ENCODE peak calls at places on chromosomes 13 and 19, in eight cellular contexts. J is thoracic aorta, B is AG10803, A is WTC11, T is left ventricle myocardium inferior, W is H1, H is AG04449, Q is GM23338. D is an unnamed sample.

GRCh38 chr13:104204177-104204576 is 1138.0 kb upstream of the SLC10A2 start:
- DNase-seq in J (no peak), B (no peak), A (no peak), T (no peak), W (no peak), H (no peak), Q (peak; percentile 18), D (no peak)

GRCh38 chr19:41860419-41861097 is 503 bp downstream of the RPS19 start:
- DNase-seq in J (no peak), B (peak; percentile 41), A (no peak), T (no peak), W (no peak), H (no peak), Q (no peak), D (no peak)

GRCh38 chr19:46661735-46662592 is 982 bp upstream of the DACT3 start:
- DNase-seq in J (no peak), B (peak; percentile 89), A (peak; percentile 86), T (peak; percentile 77), W (no peak), H (no peak), Q (peak; percentile 95), D (peak; percentile 69)

GRCh38 chr13:30107536-30108136 is 199.7 kb downstream of the KATNAL1 start:
- DNase-seq in J (no peak), B (peak; percentile 62), A (no peak), T (no peak), W (no peak), H (no peak), Q (no peak), D (no peak)

GRCh38 chr19:16386619-16387240 is 62.1 kb downstream of the KLF2 start:
- DNase-seq in J (no peak), B (peak; percentile 67), A (peak; percentile 57), T (peak; percentile 33), W (peak; percentile 25), H (peak; percentile 10), Q (peak; percentile 73), D (peak; percentile 27)

GRCh38 chr13:99749627-99750026 is 221.9 kb downstream of the ZIC5 start:
- DNase-seq in J (no peak), B (no peak), A (no peak), T (no peak), W (no peak), H (no peak), Q (peak; percentile 70), D (no peak)

GRCh38 chr19:48959341-48960239 is 4.9 kb downstream of the BAX start:
- DNase-seq in J (no peak), B (no peak), A (no peak), T (no peak), W (no peak), H (no peak), Q (no peak), D (no peak)

GRCh38 chr13:41515491-41516139 is 58.3 kb downstream of the RGCC start:
- DNase-seq in J (no peak), B (no peak), A (no peak), T (no peak), W (no peak), H (no peak), Q (no peak), D (no peak)

GRCh38 chr13:31747271-31747670 is 7.9 kb downstream of the RXFP2 start:
- DNase-seq in J (no peak), B (no peak), A (no peak), T (no peak), W (no peak), H (no peak), Q (no peak), D (no peak)

GRCh38 chr19:23470873-23471555 is 75.7 kb upstream of the ZNF91 start:
- DNase-seq in J (no peak), B (no peak), A (peak; percentile 16), T (no peak), W (no peak), H (no peak), Q (peak; percentile 66), D (no peak)

GRCh38 chr19:53903055-53903680 is 5.9 kb upstream of the CACNG7 start:
- DNase-seq in J (no peak), B (no peak), A (peak; percentile 69), T (no peak), W (no peak), H (no peak), Q (peak; percentile 97), D (no peak)

GRCh38 chr13:114077938-114078335 is 54.5 kb downstream of the RASA3 start:
- DNase-seq in J (no peak), B (peak; percentile 80), A (no peak), T (no peak), W (no peak), H (no peak), Q (peak; percentile 53), D (no peak)

GRCh38 chr19:4557971-4558941 is 1.2 kb downstream of the SEMA6B start:
- DNase-seq in J (no peak), B (no peak), A (peak; percentile 78), T (no peak), W (no peak), H (no peak), Q (peak; percentile 67), D (no peak)

GRCh38 chr13:99741979-99742378 is 229.6 kb downstream of the ZIC5 start:
- DNase-seq in J (no peak), B (no peak), A (no peak), T (no peak), W (no peak), H (no peak), Q (peak; percentile 43), D (no peak)

GRCh38 chr19:11323601-11324078 is 15.8 kb downstream of the RAB3D start:
- DNase-seq in J (no peak), B (no peak), A (no peak), T (no peak), W (no peak), H (no peak), Q (peak; percentile 57), D (no peak)

GRCh38 chr19:11324079-11324661 is 15.3 kb downstream of the RAB3D start:
- DNase-seq in J (peak; percentile 33), B (peak; percentile 97), A (no peak), T (peak; percentile 74), W (no peak), H (peak; percentile 87), Q (no peak), D (no peak)

GRCh38 chr19:11324748-11325389 is 14.6 kb downstream of the RAB3D start:
- DNase-seq in J (no peak), B (no peak), A (no peak), T (no peak), W (no peak), H (no peak), Q (no peak), D (no peak)

GRCh38 chr19:11322269-11323024 is 17.0 kb downstream of the RAB3D start:
- DNase-seq in J (no peak), B (no peak), A (no peak), T (no peak), W (no peak), H (no peak), Q (no peak), D (no peak)

DNA sequence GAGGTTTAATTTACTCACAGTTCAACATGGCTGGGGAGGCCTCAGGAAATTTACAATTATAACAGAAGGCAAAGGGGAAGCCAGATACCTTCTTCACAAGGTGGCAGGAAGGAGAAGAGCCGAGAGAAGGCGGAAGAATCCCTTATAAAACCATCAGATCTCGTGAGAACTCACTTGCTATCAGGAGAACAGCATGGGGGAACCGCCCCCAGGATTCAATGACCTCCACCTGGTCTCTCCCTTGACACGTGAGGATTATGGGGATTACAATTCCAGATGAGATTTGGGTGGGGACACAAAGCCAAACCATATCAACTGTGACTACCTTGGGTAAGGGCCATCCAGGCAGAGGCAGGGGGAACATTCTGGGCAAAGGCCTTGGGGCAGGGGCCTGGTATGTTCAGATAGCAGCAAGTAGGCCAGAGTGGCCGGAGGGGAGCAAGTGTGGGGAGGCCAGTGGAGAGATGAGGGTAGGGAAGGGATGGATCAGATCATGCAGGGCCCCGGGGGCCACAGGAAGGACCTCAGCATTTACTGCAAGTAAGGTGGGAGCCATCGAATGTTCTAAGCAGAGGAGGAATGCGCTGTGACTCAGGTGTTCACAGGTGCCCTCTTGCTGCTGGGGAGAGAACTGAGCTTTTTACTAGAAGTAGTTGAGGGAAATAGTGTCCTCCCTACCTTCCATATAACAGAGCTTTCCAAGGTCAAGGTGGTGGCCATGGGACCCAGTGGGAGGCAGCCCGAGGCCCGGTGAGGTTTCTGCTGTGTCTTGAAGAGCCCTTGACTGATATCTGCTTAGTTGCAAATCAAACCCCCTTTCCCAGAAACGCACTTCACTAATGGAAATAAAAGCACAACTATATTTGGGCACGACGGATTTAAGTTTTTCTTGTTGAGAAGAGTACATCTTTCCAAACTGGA is 18.0 kb downstream of the RAB3D start:
- DNase-seq in J (no peak), B (no peak), A (no peak), T (no peak), W (no peak), H (no peak), Q (peak; percentile 48), D (no peak)
- TF ChIP-seq CTCF in J (no peak), B (no peak), A (no peak), T (no peak), W (peak; percentile 40), H (no peak), Q (peak; percentile 57), D (no peak)

GRCh38 chr13:27712421-27712820 is 79.9 kb upstream of the GSX1 start:
- DNase-seq in J (no peak), B (peak; percentile 31), A (no peak), T (no peak), W (no peak), H (no peak), Q (no peak), D (no peak)
- TF ChIP-seq CTCF in J (peak; percentile 20), B (peak; percentile 50), A (no peak), T (peak; percentile 55), W (no peak), H (no peak), Q (peak; percentile 37), D (peak; percentile 15)

DNA sequence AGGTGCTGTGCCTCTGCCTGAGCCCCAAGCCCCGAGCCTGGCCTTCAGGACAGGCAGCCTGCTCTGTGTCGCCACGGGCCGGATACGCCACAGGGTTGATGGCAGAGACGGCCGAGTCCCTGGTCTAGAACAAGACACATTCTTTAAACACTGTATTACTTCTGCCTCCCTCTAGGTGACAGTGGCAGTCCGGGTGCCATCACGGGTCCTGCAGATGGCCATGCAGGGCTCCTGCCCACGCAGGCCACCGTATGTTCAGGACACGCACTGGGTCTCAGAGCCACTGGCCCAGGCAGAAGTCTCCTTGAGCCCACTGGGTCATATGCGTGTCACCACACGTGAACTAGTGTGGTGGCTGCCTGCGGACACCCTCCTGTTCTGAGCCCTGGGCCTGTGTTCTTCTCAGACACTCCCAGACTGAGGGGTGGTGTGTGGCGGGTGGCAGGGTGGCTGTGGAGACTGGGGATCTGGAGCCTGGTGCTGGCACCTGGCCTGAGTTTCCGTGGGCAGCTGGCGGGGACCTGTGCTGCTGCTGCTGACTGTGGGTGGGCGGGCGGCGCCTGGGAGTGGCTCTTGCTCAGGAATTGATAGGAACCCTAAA is 4.4 kb downstream of the PLEKHJ1 start:
- DNase-seq in J (no peak), B (no peak), A (no peak), T (no peak), W (no peak), H (no peak), Q (no peak), D (no peak)
- TF ChIP-seq CTCF in J (no peak), B (peak; percentile 24), A (no peak), T (no peak), W (no peak), H (no peak), Q (peak; percentile 31), D (peak; percentile 47)

DNA sequence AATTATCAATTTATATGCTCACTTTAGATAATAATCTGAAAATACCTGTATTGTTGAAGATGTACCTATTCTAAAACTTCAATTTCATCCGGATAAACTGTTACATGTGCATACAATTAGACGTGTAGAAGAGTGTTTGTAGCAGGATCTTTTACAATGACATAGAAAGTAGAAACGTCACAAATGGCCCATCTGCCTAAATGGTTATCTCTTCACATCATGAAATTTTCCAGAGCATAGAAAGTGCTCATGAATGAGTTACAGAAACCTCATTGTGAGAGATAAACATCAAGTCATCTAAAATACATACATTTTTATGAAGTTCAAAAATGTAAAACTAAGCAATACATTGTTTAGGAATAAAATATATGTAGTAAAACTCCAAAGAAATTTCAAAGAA is 607.4 kb downstream of the GPC6 start:
- DNase-seq in J (no peak), B (no peak), A (no peak), T (no peak), W (no peak), H (no peak), Q (no peak), D (no peak)
- TF ChIP-seq CTCF in J (no peak), B (no peak), A (no peak), T (no peak), W (no peak), H (no peak), Q (no peak), D (no peak)

D was measured in Panc1.